ENCODE peak calls at places on chromosomes 13 and 19, in seven cellular contexts. V is aorta, D is GM23248, G is right lobe of liver, H is DND-41, B is colonic mucosa, Z is tibial artery. A is an unnamed sample.

GRCh38 chr19:55251296-55252081 is 7.3 kb downstream of the PPP6R1 start:
- DNase-seq in H (no peak), V (peak), Z (no peak), D (peak), B (peak), G (no peak), A (no peak)

GRCh38 chr13:43561081-43561480 is 225.7 kb downstream of the ENOX1 start:
- DNase-seq in D (no peak), Z (no peak), B (no peak), H (no peak), V (no peak), G (no peak), A (no peak)

GRCh38 chr13:113981201-113981605 is 7.3 kb upstream of the C13orf46 start:
- DNase-seq in Z (no peak), H (no peak), G (no peak), V (peak), D (peak), B (peak), A (peak)

GRCh38 chr19:29841559-29842367 is 30.0 kb downstream of the CCNE1 start:
- DNase-seq in V (no peak), B (peak), H (no peak), Z (no peak), G (no peak), D (peak), A (peak)

GRCh38 chr19:16714702-16715294 is 4.8 kb upstream of the NWD1 start:
- DNase-seq in V (peak), B (peak), G (peak), Z (peak), H (peak), D (peak), A (no peak)

GRCh38 chr13:29436291-29436690 is 159.2 kb downstream of the SLC7A1 start:
- DNase-seq in V (no peak), B (no peak), D (peak), H (no peak), G (no peak), Z (no peak), A (no peak)

GRCh38 chr13:25214371-25215252 is 42.5 kb upstream of the AMER2 start:
- DNase-seq in G (no peak), D (peak), V (no peak), B (no peak), H (no peak), Z (peak), A (no peak)

GRCh38 chr19:38685666-38686529 is 38.4 kb downstream of the ACTN4 start:
- DNase-seq in G (no peak), V (no peak), B (no peak), D (peak), H (no peak), Z (no peak), A (peak)

GRCh38 chr13:46663644-46664043 is 110.7 kb downstream of the LRCH1 start:
- DNase-seq in H (no peak), G (no peak), Z (no peak), V (no peak), D (peak), B (no peak), A (no peak)

GRCh38 chr19:18795540-18795939 is 4.4 kb upstream of the COMP start:
- DNase-seq in V (peak), G (no peak), B (no peak), H (no peak), D (peak), Z (no peak), A (no peak)

GRCh38 chr13:50676602-50677001 is 166.9 kb downstream of the DLEU7 start:
- DNase-seq in G (no peak), V (no peak), D (peak), B (no peak), Z (no peak), H (no peak), A (no peak)

GRCh38 chr13:87554045-87554444 is 117.1 kb upstream of the SLITRK5 start:
- DNase-seq in B (no peak), H (no peak), V (no peak), G (no peak), D (no peak), Z (no peak), A (no peak)

GRCh38 chr19:38736413-38737280 is 7.6 kb downstream of the CAPN12 start:
- DNase-seq in H (peak), Z (no peak), D (peak), B (peak), G (peak), V (no peak), A (no peak)

GRCh38 chr13:21846605-21847004 is 175.7 kb downstream of the FGF9 start:
- DNase-seq in V (no peak), D (no peak), G (no peak), Z (no peak), B (no peak), H (no peak), A (no peak)

GRCh38 chr19:30406220-30406944 is 34.2 kb downstream of the ZNF536 start:
- DNase-seq in B (no peak), V (no peak), Z (no peak), D (peak), H (no peak), G (no peak), A (peak)

GRCh38 chr13:49443327-49443688 is 556 bp downstream of the CAB39L start:
- DNase-seq in G (no peak), B (no peak), D (peak), H (no peak), Z (no peak), V (no peak), A (no peak)

GRCh38 chr13:101258071-101258470 is 158.2 kb downstream of the NALCN start:
- DNase-seq in Z (no peak), D (peak), G (no peak), B (no peak), H (peak), V (no peak), A (no peak)

GRCh38 chr13:65310663-65311328 is 1919.3 kb downstream of the PCDH9 start:
- DNase-seq in D (no peak), B (no peak), V (no peak), Z (no peak), G (no peak), H (no peak), A (no peak)

GRCh38 chr19:29013325-29013724 is 199.6 kb downstream of the UQCRFS1 start:
- DNase-seq in G (no peak), D (no peak), V (no peak), B (no peak), H (no peak), Z (no peak), A (no peak)

GRCh38 chr13:113937497-113938140 is 36.3 kb downstream of the C13orf46 start:
- DNase-seq in Z (no peak), H (no peak), D (no peak), B (no peak), G (no peak), V (no peak), A (no peak)

GRCh38 chr13:59584101-59584500 is 579.6 kb downstream of the DIAPH3 start:
- DNase-seq in B (no peak), Z (no peak), G (no peak), V (no peak), D (no peak), H (no peak), A (no peak)

GRCh38 chr13:42594577-42595571 is 20.9 kb downstream of the TNFSF11 start:
- DNase-seq in G (peak), D (peak), B (peak), V (peak), H (peak), Z (no peak), A (peak)

GRCh38 chr19:806815-807421 is 9.7 kb downstream of the PTBP1 start:
- DNase-seq in V (no peak), Z (no peak), H (no peak), B (no peak), D (no peak), G (no peak), A (no peak)

GRCh38 chr19:12513531-12514061 is 29.0 kb upstream of the ZNF709 start:
- DNase-seq in H (no peak), Z (no peak), V (no peak), G (no peak), D (no peak), B (no peak), A (no peak)

GRCh38 chr19:30263719-30264440 is 108.3 kb upstream of the ZNF536 start:
- DNase-seq in G (no peak), B (no peak), Z (no peak), D (peak), H (no peak), V (no peak), A (no peak)

GRCh38 chr19:56538761-56539263 is at the start of gene ZFP28:
- DNase-seq in V (peak), G (peak), H (peak), D (no peak), Z (peak), B (peak), A (no peak)

GRCh38 chr13:33610471-33611015 is 207.4 kb upstream of the RFC3 start:
- DNase-seq in D (no peak), G (peak), V (peak), B (peak), H (no peak), Z (peak), A (no peak)

GRCh38 chr19:3345850-3346460 is 20.4 kb upstream of the NFIC start:
- DNase-seq in G (no peak), V (no peak), Z (no peak), H (no peak), D (no peak), B (no peak), A (no peak)

GRCh38 chr19:4376245-4376990 is 23.9 kb downstream of the SH3GL1 start:
- DNase-seq in G (no peak), B (no peak), V (no peak), D (no peak), Z (no peak), H (no peak), A (no peak)

GRCh38 chr13:97757807-97758206 is 195.7 kb upstream of the IPO5 start:
- DNase-seq in G (no peak), V (peak), B (no peak), D (no peak), Z (peak), H (no peak), A (no peak)

GRCh38 chr13:41767801-41768200 is 193.1 kb downstream of the VWA8 start:
- DNase-seq in V (no peak), G (no peak), H (no peak), D (peak), Z (no peak), B (no peak), A (no peak)

GRCh38 chr13:106630162-106630561 is 62.2 kb upstream of the ARGLU1 start:
- DNase-seq in D (no peak), G (no peak), Z (no peak), H (no peak), B (no peak), V (no peak), A (no peak)

GRCh38 chr13:27523345-27524073 is 73.1 kb upstream of the MTIF3 start:
- DNase-seq in G (no peak), V (no peak), B (no peak), Z (no peak), D (no peak), H (peak), A (no peak)

GRCh38 chr19:12611361-12611699 is 610 bp downstream of the ZNF791 start:
- DNase-seq in V (peak), H (no peak), B (peak), Z (peak), D (peak), G (peak), A (peak)

GRCh38 chr13:101930331-101930730 is 471.5 kb downstream of the FGF14 start:
- DNase-seq in B (no peak), V (no peak), H (no peak), Z (no peak), G (no peak), D (no peak), A (no peak)

GRCh38 chr13:61084983-61085382 is 330.7 kb downstream of the PCDH20 start:
- DNase-seq in H (no peak), B (no peak), G (no peak), D (no peak), Z (no peak), V (no peak), A (no peak)

DNA sequence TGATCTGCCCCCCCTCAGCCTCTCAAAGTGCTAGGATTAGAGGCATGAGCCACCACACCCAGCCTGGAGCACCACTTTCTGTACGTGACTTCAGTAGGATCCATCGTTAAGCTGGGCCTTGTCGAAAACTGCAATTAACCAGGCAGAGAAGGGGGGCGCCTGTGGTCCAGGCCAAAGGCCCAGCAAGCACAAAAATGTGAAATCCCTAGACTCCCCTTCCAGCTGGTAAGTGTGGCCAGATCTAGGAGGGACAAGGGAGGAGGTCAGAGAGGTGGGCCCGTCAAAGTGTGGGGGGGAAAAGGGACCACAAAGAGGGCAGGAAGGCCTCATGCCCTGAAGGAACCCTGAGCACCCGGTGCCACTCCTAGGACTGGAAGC is 13.8 kb downstream of the DDX39A start:
- DNase-seq in G (no peak), B (no peak), H (no peak), D (no peak), Z (no peak), V (no peak), A (no peak)
- H3K4me3 ChIP-seq in G (no peak), B (no peak), H (no peak), D (no peak), Z (no peak), V (no peak), A (no peak)

DNA sequence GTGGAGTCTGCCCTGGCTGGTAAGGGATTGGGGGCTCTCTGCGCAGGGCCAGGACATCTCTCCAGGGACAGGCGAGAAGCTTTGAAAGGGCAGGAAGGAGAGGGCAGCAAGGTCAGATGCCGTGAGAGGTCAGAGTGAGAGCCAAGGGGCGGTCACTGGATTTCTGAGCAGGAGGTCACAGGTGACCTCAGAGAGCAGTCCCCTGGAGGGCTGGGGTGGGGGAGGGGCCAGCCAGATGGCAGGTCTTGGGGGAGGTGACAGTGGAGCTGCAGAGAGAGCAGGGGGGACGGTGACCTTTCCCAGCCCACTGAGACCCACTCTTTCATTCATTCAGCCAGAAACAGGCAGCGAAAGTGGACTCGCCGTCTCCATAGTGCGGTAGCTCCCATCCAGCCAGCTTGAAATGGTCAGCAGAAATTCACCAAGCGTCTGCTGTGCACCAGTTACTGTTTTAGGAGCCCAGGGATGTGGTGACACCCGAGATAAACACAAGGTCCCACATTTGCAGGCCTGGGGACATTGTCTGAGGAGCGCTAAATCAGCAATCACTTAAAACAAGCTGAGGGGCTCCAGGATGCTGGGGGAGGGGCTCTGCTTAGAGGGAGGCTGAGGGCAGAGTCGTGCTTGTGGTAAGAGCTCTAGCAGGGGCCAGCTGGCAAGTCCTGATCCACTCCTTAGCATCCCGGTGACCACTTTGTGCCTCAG is 10.2 kb downstream of the CARM1 start:
- DNase-seq in B (no peak), V (no peak), H (no peak), Z (no peak), D (no peak), G (peak), A (no peak)
- H3K4me3 ChIP-seq in B (no peak), V (no peak), H (no peak), Z (no peak), D (no peak), G (no peak), A (no peak)

GRCh38 chr13:79582896-79583295 is 101.9 kb downstream of the NDFIP2 start:
- DNase-seq in Z (no peak), H (no peak), G (no peak), V (no peak), D (no peak), B (no peak), A (no peak)

GRCh38 chr13:79585033-79585432 is 104.1 kb downstream of the NDFIP2 start:
- DNase-seq in D (no peak), Z (no peak), G (no peak), B (no peak), H (no peak), V (no peak), A (no peak)

DNA sequence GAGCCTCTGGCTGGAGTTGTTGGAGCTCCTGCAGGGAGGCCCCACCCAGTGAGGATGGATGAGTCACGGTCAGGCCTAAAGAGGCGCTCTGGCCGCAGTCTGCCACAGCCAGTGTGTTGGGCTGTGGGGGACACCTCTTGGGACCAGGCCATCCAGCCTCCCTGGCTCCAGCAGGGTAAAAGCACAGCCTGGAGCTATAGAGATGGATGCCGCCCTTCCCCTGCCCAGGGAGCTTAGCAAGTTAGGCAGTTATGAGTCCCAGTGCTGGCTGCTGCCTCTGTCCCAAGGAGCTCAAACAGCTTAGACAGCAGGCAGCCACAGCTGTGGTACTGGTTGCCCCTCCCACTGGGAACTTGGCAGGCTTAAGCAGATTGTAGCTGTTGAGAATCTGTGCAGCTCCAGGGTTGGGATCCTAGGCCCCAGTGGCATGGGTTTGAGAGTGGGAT is 100.9 kb downstream of the NDFIP2 start:
- DNase-seq in V (no peak), D (peak), B (no peak), Z (no peak), H (no peak), G (no peak), A (no peak)
- H3K4me3 ChIP-seq in V (no peak), D (no peak), B (no peak), Z (no peak), H (no peak), G (no peak), A (no peak)

DNA sequence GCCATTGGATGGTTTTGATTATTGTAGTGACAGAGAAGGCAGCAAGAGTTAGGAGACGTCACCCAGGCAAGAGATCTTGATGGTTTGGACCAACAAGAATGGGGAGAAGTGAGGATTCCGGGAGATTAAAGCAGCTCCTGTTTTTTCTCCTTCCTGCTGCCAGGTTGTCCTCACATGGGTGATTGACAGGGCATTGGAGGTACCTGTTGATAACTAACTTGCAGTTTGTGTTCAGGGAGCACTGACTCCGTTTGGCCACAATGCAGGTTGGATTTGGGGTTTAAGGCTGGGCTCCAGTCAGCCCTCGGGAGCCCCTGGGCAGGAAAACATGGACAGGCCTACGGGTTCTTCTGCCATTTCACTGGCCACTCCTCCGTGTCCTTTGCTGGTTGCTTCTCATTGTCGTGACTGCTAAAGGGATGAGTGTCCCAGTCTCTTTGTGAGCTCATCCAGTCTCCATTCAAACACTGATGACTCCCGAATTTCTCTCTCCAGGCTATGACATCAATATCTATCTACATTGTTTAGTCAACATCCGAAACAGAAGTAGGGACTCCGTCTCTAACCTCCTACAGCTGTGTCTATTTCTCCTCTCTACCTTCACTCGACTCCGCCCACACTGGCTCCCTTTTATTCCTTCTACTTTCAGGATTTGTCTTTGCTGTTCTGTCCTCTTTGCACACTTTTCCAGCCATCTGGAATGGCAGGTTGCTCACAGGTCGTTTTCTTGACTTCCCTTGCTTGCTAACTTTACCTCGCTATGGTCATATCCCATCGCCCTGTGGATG is 1.3 kb upstream of the PTOV1 start:
- DNase-seq in B (no peak), Z (no peak), H (no peak), V (no peak), G (no peak), D (no peak), A (no peak)
- H3K4me3 ChIP-seq in B (no peak), Z (peak), H (peak), V (no peak), G (peak), D (peak), A (peak)

DNA sequence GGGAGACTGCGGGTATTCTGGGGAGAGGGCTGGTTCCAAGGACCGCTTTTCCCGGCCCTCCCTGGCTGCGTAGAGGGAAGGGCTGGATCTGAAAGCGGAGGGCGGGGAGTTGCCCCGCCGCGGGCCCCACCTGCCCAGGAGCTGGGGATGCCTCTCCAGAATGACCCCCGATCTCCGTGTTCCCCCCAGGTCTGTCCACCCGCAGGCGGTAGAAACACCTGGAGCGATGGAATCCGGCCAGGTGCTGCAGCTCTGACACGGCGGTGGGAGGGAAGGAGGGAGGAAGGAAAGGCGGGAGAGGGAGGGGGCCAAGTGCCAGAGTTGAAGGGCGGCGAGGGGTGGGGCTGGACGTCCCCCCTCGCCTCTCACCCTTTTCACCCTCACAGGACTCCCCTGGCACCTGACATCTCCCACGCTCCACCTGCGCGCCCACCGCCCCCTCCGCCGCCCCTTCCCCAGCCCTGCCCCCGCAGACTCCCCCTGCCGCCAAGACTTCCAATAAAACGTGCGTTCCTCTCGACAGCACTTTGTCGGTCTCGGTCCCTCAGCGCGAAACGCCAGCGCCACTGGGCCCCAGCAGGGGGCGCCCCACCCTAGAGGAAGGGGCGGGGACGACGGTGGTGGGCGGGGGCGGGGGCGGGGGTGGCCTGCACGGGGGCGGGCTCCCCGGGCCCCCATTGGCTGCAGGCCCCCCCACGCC is 374 bp upstream of the FXYD7 start:
- DNase-seq in H (peak), B (peak), V (no peak), Z (peak), G (peak), D (no peak), A (no peak)
- H3K4me3 ChIP-seq in H (no peak), B (no peak), V (no peak), Z (no peak), G (no peak), D (no peak), A (no peak)

GRCh38 chr13:56975647-56976046 is 165.1 kb upstream of the PRR20A start:
- DNase-seq in H (no peak), D (no peak), V (no peak), B (no peak), G (no peak), Z (no peak), A (no peak)
- H3K4me3 ChIP-seq in H (no peak), D (no peak), V (no peak), B (no peak), G (no peak), Z (no peak), A (no peak)

A was measured in LNCaP clone FGC.